ENCODE peak calls at places on chromosomes 1 and 21, in four cellular contexts. One of them, this sample, is unnamed. For H3K4me1, the result is how much of the 10 kb centered on the place peaks cover.

GRCh38 chr1:107964397-107965111 is 426 bp downstream of the VAV3 start:
- DNase-seq in HCT116: no peak
- DNase-seq in mammary epithelial cell: peak
- DNase-seq in H1: peak
- DNase-seq in this sample: peak

GRCh38 chr1:167661527-167662436 is 31.8 kb downstream of the RCSD1 start:
- DNase-seq in HCT116: no peak
- DNase-seq in mammary epithelial cell: peak
- DNase-seq in H1: no peak
- DNase-seq in this sample: peak

GRCh38 chr1:59926381-59927243 is at the start of gene CYP2J2:
- DNase-seq in HCT116: peak
- DNase-seq in mammary epithelial cell: peak
- DNase-seq in H1: peak
- DNase-seq in this sample: peak

GRCh38 chr1:55927934-55928333 is 651.4 kb downstream of the PLPP3 start:
- DNase-seq in HCT116: no peak
- DNase-seq in mammary epithelial cell: no peak
- DNase-seq in H1: no peak
- DNase-seq in this sample: peak

GRCh38 chr1:93615201-93616150 is 66.2 kb downstream of the BCAR3 start:
- DNase-seq in HCT116: no peak
- DNase-seq in mammary epithelial cell: peak
- DNase-seq in H1: no peak
- DNase-seq in this sample: peak

GRCh38 chr1:163928080-163928479 is 606.3 kb downstream of the NUF2 start:
- DNase-seq in HCT116: no peak
- DNase-seq in mammary epithelial cell: no peak
- DNase-seq in H1: no peak
- DNase-seq in this sample: no peak

GRCh38 chr1:231161711-231162299 is at the start of gene TRIM67:
- DNase-seq in HCT116: no peak
- DNase-seq in mammary epithelial cell: no peak
- DNase-seq in H1: peak
- DNase-seq in this sample: peak

GRCh38 chr1:185734929-185735666 is 907 bp downstream of the HMCN1 start:
- DNase-seq in HCT116: no peak
- DNase-seq in mammary epithelial cell: no peak
- DNase-seq in H1: no peak
- DNase-seq in this sample: no peak

GRCh38 chr1:232574867-232575523 is 54.9 kb downstream of the SIPA1L2 start:
- DNase-seq in HCT116: no peak
- DNase-seq in mammary epithelial cell: peak
- DNase-seq in H1: no peak
- DNase-seq in this sample: no peak

GRCh38 chr21:29196664-29197052 is 66.2 kb downstream of the MAP3K7CL start:
- DNase-seq in HCT116: no peak
- DNase-seq in mammary epithelial cell: no peak
- DNase-seq in H1: no peak
- DNase-seq in this sample: no peak

GRCh38 chr1:199297174-199297573 is 658.3 kb downstream of the PTPRC start:
- DNase-seq in HCT116: no peak
- DNase-seq in mammary epithelial cell: no peak
- DNase-seq in H1: no peak
- DNase-seq in this sample: no peak

GRCh38 chr1:77401384-77401783 is 119.6 kb downstream of the AK5 start:
- DNase-seq in HCT116: no peak
- DNase-seq in mammary epithelial cell: no peak
- DNase-seq in H1: no peak
- DNase-seq in this sample: no peak

GRCh38 chr1:90189889-90190288 is 195.0 kb downstream of the ZNF326 start:
- DNase-seq in HCT116: no peak
- DNase-seq in mammary epithelial cell: no peak
- DNase-seq in H1: no peak
- DNase-seq in this sample: no peak

GRCh38 chr1:38114231-38114630 is 67.6 kb upstream of the POU3F1 start:
- DNase-seq in HCT116: no peak
- DNase-seq in mammary epithelial cell: no peak
- DNase-seq in H1: no peak
- DNase-seq in this sample: peak

GRCh38 chr1:84688461-84689061 is 1.7 kb downstream of the SSX2IP start:
- DNase-seq in HCT116: no peak
- DNase-seq in mammary epithelial cell: no peak
- DNase-seq in H1: no peak
- DNase-seq in this sample: no peak

GRCh38 chr1:239538244-239538988 is 152.0 kb downstream of the CHRM3 start:
- DNase-seq in HCT116: no peak
- DNase-seq in mammary epithelial cell: no peak
- DNase-seq in H1: no peak
- DNase-seq in this sample: peak

GRCh38 chr1:1115136-1115829 is 606 bp downstream of the C1orf159 start:
- DNase-seq in HCT116: no peak
- DNase-seq in mammary epithelial cell: peak
- DNase-seq in H1: no peak
- DNase-seq in this sample: no peak

GRCh38 chr1:206808615-206809014 is 36.3 kb upstream of the IL10 start:
- DNase-seq in HCT116: no peak
- DNase-seq in mammary epithelial cell: no peak
- DNase-seq in H1: no peak
- DNase-seq in this sample: peak

GRCh38 chr1:23402286-23403037 is 22.1 kb downstream of the TCEA3 start:
- DNase-seq in HCT116: no peak
- DNase-seq in mammary epithelial cell: no peak
- DNase-seq in H1: no peak
- DNase-seq in this sample: no peak

GRCh38 chr1:243268751-243269460 is 13.1 kb downstream of the SDCCAG8 start:
- DNase-seq in HCT116: no peak
- DNase-seq in mammary epithelial cell: no peak
- DNase-seq in H1: no peak
- DNase-seq in this sample: peak

GRCh38 chr1:205147191-205147590 is 25.4 kb upstream of the RBBP5 start:
- DNase-seq in HCT116: no peak
- DNase-seq in mammary epithelial cell: no peak
- DNase-seq in H1: no peak
- DNase-seq in this sample: peak

GRCh38 chr21:44887807-44888580 is 14.5 kb upstream of the PTTG1IP start:
- DNase-seq in HCT116: no peak
- DNase-seq in mammary epithelial cell: no peak
- DNase-seq in H1: no peak
- DNase-seq in this sample: no peak

GRCh38 chr1:225445644-225446297 is 17.9 kb upstream of the LBR start:
- DNase-seq in HCT116: no peak
- DNase-seq in mammary epithelial cell: peak
- DNase-seq in H1: no peak
- DNase-seq in this sample: no peak

GRCh38 chr1:54380285-54380882 is 25.8 kb downstream of the SSBP3 start:
- DNase-seq in HCT116: no peak
- DNase-seq in mammary epithelial cell: no peak
- DNase-seq in H1: no peak
- DNase-seq in this sample: no peak

GRCh38 chr1:4565169-4565568 is 89.2 kb upstream of the AJAP1 start:
- DNase-seq in HCT116: no peak
- DNase-seq in mammary epithelial cell: no peak
- DNase-seq in H1: no peak
- DNase-seq in this sample: no peak

GRCh38 chr1:166700696-166701095 is 138.6 kb upstream of the POGK start:
- DNase-seq in HCT116: no peak
- DNase-seq in mammary epithelial cell: no peak
- DNase-seq in H1: no peak
- DNase-seq in this sample: no peak

GRCh38 chr1:100736324-100736723 is 16.8 kb downstream of the VCAM1 start:
- DNase-seq in HCT116: no peak
- DNase-seq in mammary epithelial cell: no peak
- DNase-seq in H1: no peak
- DNase-seq in this sample: peak

GRCh38 chr1:69312055-69312732 is 255.5 kb upstream of the LRRC7 start:
- DNase-seq in HCT116: no peak
- DNase-seq in mammary epithelial cell: no peak
- DNase-seq in H1: peak
- DNase-seq in this sample: no peak

GRCh38 chr1:16367258-16367967 is 371 bp downstream of the SZRD1 start:
- DNase-seq in HCT116: peak
- DNase-seq in mammary epithelial cell: peak
- DNase-seq in H1: peak
- DNase-seq in this sample: peak

GRCh38 chr1:32487182-32487581 is 22.3 kb downstream of the ZBTB8B start:
- DNase-seq in HCT116: no peak
- DNase-seq in mammary epithelial cell: no peak
- DNase-seq in H1: no peak
- DNase-seq in this sample: no peak

GRCh38 chr1:24022611-24023359 is 42.7 kb upstream of the SRSF10 start:
- DNase-seq in HCT116: no peak
- DNase-seq in mammary epithelial cell: peak
- DNase-seq in H1: no peak
- DNase-seq in this sample: peak

DNA sequence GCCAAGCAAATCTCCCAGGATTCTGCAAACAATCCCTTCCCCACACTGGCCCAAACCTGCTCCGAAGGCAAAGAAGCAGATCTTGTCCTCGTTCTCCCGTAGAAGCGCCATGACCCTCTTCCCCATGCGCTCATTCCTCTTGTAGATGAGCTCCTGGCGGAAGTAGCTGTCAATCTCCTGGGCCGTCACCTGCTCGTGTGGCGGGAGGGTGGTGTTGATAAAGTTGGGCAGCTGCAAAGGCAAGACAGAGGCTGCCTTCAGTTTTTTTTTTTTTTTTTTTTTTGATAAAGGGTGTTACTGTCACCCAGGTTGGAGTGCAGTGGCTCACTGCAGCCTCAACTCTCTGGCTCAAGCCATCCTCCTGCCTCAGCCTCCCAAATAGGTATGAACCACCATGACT is 202.7 kb downstream of the TRABD2B start:
- DNase-seq in HCT116: no peak
- DNase-seq in mammary epithelial cell: no peak
- DNase-seq in H1: no peak
- DNase-seq in this sample: no peak
- H3K4me1 ChIP-seq in HCT116: under half
- H3K4me1 ChIP-seq in mammary epithelial cell: under half
- H3K4me1 ChIP-seq in H1: under half
- H3K4me1 ChIP-seq in this sample: under half

GRCh38 chr1:62280960-62281465 is 38.2 kb downstream of the KANK4 start:
- DNase-seq in HCT116: no peak
- DNase-seq in mammary epithelial cell: no peak
- DNase-seq in H1: no peak
- DNase-seq in this sample: no peak

GRCh38 chr1:62281922-62282555 is 37.2 kb downstream of the KANK4 start:
- DNase-seq in HCT116: no peak
- DNase-seq in mammary epithelial cell: peak
- DNase-seq in H1: no peak
- DNase-seq in this sample: no peak

GRCh38 chr1:62282909-62283308 is 36.3 kb downstream of the KANK4 start:
- DNase-seq in HCT116: no peak
- DNase-seq in mammary epithelial cell: no peak
- DNase-seq in H1: no peak
- DNase-seq in this sample: no peak

GRCh38 chr1:62285440-62285839 is 33.8 kb downstream of the KANK4 start:
- DNase-seq in HCT116: no peak
- DNase-seq in mammary epithelial cell: no peak
- DNase-seq in H1: no peak
- DNase-seq in this sample: no peak

GRCh38 chr1:62283361-62283760 is 35.9 kb downstream of the KANK4 start:
- DNase-seq in HCT116: no peak
- DNase-seq in mammary epithelial cell: no peak
- DNase-seq in H1: no peak
- DNase-seq in this sample: no peak
- H3K4me2 ChIP-seq in HCT116: no peak
- H3K4me2 ChIP-seq in mammary epithelial cell: no peak
- H3K4me2 ChIP-seq in H1: no peak
- H3K4me2 ChIP-seq in this sample: no peak

GRCh38 chr1:150550222-150551048 is 1.2 kb downstream of the ADAMTSL4 start:
- DNase-seq in HCT116: no peak
- DNase-seq in mammary epithelial cell: no peak
- DNase-seq in H1: no peak
- DNase-seq in this sample: no peak

GRCh38 chr1:150549496-150550221 is 451 bp downstream of the ADAMTSL4 start:
- DNase-seq in HCT116: no peak
- DNase-seq in mammary epithelial cell: no peak
- DNase-seq in H1: no peak
- DNase-seq in this sample: no peak

GRCh38 chr1:150548324-150548631 is 930 bp upstream of the ADAMTSL4 start:
- DNase-seq in HCT116: no peak
- DNase-seq in mammary epithelial cell: no peak
- DNase-seq in H1: no peak
- DNase-seq in this sample: no peak

GRCh38 chr1:150551049-150551783 is 2.0 kb downstream of the ADAMTSL4 start:
- DNase-seq in HCT116: no peak
- DNase-seq in mammary epithelial cell: no peak
- DNase-seq in H1: no peak
- DNase-seq in this sample: no peak

GRCh38 chr1:150548632-150549495 is at the start of gene ADAMTSL4:
- DNase-seq in HCT116: no peak
- DNase-seq in mammary epithelial cell: peak
- DNase-seq in H1: no peak
- DNase-seq in this sample: peak
- TF ChIP-seq EZH2 in HCT116: no peak
- TF ChIP-seq EZH2 in mammary epithelial cell: no peak
- TF ChIP-seq EZH2 in H1: peak
- TF ChIP-seq EZH2 in this sample: no peak

DNA sequence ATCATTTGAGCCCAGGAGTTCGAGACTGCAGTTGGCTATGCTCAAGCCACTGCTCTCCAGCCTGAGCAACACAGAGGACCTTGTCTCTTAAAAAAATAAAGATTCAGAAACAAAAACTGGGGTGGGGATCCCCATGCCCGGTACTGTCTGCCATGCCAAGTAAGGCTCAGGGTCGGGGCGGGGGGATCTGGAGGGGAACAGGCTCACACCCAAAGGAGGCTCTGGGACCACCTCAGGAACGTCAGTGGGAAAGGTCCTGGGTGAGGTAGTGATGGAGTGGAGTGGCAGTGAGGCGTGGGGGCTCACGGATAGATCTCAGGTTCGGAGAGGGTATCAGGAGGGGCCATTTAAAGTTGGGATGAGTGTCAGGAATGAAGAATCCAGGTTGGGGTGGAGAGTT is 765 bp upstream of the S100A4 start:
- DNase-seq in HCT116: no peak
- DNase-seq in mammary epithelial cell: no peak
- DNase-seq in H1: no peak
- DNase-seq in this sample: no peak
- H3K4me1 ChIP-seq in HCT116: half or more
- H3K4me1 ChIP-seq in mammary epithelial cell: half or more
- H3K4me1 ChIP-seq in H1: under half
- H3K4me1 ChIP-seq in this sample: under half

This sample was measured in fibroblast of lung.